ENCODE peak calls at places on chromosomes 5 and 9, in seven cellular contexts. Q, U, W, L, S, O and Z are unnamed samples.

GRCh38 chr9:75265525-75265972 is 177.2 kb downstream of the OSTF1 start:
- DNase-seq in L (peak), Q (peak), S (peak), U (peak), W (peak), O (peak), Z (peak)

GRCh38 chr5:110054240-110054639 is 364.5 kb downstream of the MAN2A1 start:
- DNase-seq in O (peak), S (peak), U (peak), W (peak), Q (peak), L (peak), Z (peak)

GRCh38 chr5:68528877-68529276 is 313.3 kb downstream of the PIK3R1 start:
- DNase-seq in S (no peak), L (no peak), Q (no peak), O (no peak), U (peak), W (no peak), Z (no peak)

GRCh38 chr5:17928571-17928970 is 294.3 kb downstream of the TAF11L14 start:
- DNase-seq in Q (no peak), W (no peak), O (peak), U (no peak), L (peak), S (no peak), Z (no peak)

GRCh38 chr5:172299916-172300439 is 16.4 kb upstream of the UBTD2 start:
- DNase-seq in U (peak), W (no peak), O (no peak), L (peak), S (peak), Q (peak), Z (peak)

GRCh38 chr9:93261735-93262523 is 78.0 kb downstream of the WNK2 start:
- DNase-seq in L (no peak), S (no peak), O (peak), Q (no peak), U (no peak), W (no peak), Z (no peak)

GRCh38 chr5:96780626-96781025 is 27.1 kb downstream of the ERAP1 start:
- DNase-seq in S (peak), O (no peak), L (peak), U (peak), Q (no peak), W (no peak), Z (peak)

GRCh38 chr9:70015099-70015498 is 28.5 kb upstream of the MAMDC2 start:
- DNase-seq in S (no peak), Q (no peak), W (no peak), O (no peak), U (no peak), L (no peak), Z (no peak)

GRCh38 chr5:117497626-117498025 is 923.0 kb upstream of the SEMA6A start:
- DNase-seq in Q (peak), O (no peak), S (no peak), W (no peak), U (no peak), L (peak), Z (no peak)

GRCh38 chr9:35842795-35843194 is 13.8 kb downstream of the TMEM8B start:
- DNase-seq in W (no peak), Q (no peak), L (no peak), S (no peak), O (no peak), U (no peak), Z (no peak)

GRCh38 chr5:141686648-141687416 is 4.8 kb upstream of the ARAP3 start:
- DNase-seq in U (no peak), O (no peak), Q (no peak), L (no peak), W (no peak), S (no peak), Z (no peak)
- H3K4me3 ChIP-seq in U (no peak), O (no peak), Q (no peak), L (no peak), W (no peak), S (no peak), Z (no peak)

DNA sequence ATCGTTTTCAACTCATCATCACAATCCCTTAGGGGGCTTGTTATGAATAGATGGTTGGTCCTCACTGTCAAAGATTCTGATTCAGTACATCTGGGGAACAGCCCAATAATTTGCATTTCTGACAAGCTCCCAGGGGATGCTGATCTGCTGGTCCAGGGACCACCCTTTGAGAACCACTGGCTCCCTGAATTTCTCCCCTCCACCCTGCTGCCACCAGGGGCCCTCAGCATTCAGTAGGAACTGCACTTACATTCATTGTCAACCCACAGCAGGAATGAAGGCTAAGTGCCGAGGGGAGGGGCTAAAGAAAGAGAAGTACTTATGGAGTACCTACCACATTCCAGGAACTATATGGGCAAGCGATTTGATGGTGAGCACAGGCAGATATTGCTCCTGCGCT is 85.9 kb downstream of the BOD1 start:
- DNase-seq in U (no peak), L (no peak), S (no peak), O (no peak), Q (no peak), W (peak), Z (no peak)
- TF ChIP-seq CTCF in U (no peak), L (peak), S (no peak), O (no peak), Q (peak), W (peak), Z (no peak)

GRCh38 chr9:136095495-136096058 is 488 bp upstream of the NACC2 start:
- DNase-seq in Q (peak), W (peak), S (no peak), O (no peak), L (peak), U (peak), Z (peak)
- H3K4me3 ChIP-seq in Q (peak), W (peak), S (peak), O (peak), L (peak), U (peak), Z (peak)

GRCh38 chr9:20286154-20286553 is 336.1 kb downstream of the MLLT3 start:
- DNase-seq in O (no peak), L (no peak), U (no peak), Q (no peak), S (no peak), W (no peak), Z (no peak)

GRCh38 chr9:20276762-20277161 is 345.5 kb downstream of the MLLT3 start:
- DNase-seq in O (no peak), Q (no peak), W (no peak), U (no peak), L (no peak), S (no peak), Z (no peak)

GRCh38 chr9:20284601-20285289 is 337.6 kb downstream of the MLLT3 start:
- DNase-seq in S (no peak), L (no peak), U (no peak), W (no peak), Q (no peak), O (no peak), Z (no peak)

DNA sequence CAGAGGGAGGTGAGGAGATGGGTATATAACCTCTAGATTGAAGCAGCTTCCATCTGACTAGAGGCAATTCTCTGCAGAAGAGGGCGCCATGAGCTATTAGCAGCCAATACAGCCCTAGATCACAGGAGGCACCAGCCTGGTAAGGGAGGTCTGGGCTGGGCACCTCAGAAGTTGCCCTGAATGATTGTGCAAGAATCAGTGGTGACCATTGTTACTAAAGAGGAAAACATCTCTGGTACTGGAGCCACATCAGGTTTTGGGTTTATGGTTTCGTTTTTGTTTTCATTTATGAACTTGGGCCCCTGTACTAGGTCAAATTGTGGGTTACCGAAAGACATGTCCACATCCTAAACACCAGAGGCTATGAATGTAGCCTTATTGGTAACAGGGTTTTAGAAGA is 342.0 kb downstream of the MLLT3 start:
- DNase-seq in O (no peak), W (no peak), L (no peak), S (no peak), Q (no peak), U (no peak), Z (no peak)
- TF ChIP-seq CTCF in O (no peak), W (no peak), L (no peak), S (no peak), Q (no peak), U (no peak), Z (no peak)

DNA sequence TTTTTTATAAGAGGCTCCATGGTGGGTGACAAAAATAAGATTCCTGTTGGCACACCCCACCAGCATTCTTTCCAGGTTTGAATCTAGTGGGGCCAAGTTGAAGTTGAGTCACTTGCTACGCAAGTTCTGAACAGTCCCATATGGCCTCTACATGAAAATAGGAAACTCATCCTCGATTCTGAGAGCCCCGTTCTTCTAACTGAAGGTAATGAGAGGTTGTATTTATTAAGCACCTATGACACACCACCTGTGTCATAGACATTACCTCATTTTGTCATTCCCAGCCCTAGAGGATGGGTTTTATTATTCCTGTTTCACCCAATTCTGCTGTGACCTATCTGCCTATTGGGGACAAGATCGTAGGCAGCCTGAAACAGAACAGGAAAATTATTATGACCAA is 131.7 kb downstream of the ACTL7B start:
- DNase-seq in W (no peak), Q (no peak), O (no peak), S (no peak), L (no peak), U (no peak), Z (no peak)
- H3K4me3 ChIP-seq in W (no peak), Q (no peak), O (no peak), S (no peak), L (no peak), U (no peak), Z (no peak)

GRCh38 chr9:78115073-78115472 is 83.5 kb upstream of the GNAQ start:
- DNase-seq in U (no peak), Q (no peak), L (peak), S (no peak), W (peak), O (no peak), Z (peak)
- TF ChIP-seq CTCF in U (peak), Q (peak), L (peak), S (peak), W (peak), O (no peak), Z (peak)